ENCODE peak calls at places on chromosomes 5 and 9, in four cellular contexts. One of them, this sample, is unnamed. For H3K4me1 and H3K36me3, the result is how much of the 10 kb centered on the place peaks cover.

GRCh38 chr5:44372028-44372427 is 17.2 kb downstream of the FGF10 start:
- DNase-seq in mucosa of descending colon: no peak
- DNase-seq in adrenal gland: no peak
- DNase-seq in A673: no peak
- DNase-seq in this sample: no peak

GRCh38 chr5:68159251-68159951 is 56.2 kb upstream of the PIK3R1 start:
- DNase-seq in mucosa of descending colon: no peak
- DNase-seq in adrenal gland: no peak
- DNase-seq in A673: no peak
- DNase-seq in this sample: peak

GRCh38 chr9:130714586-130715110 is 21.1 kb downstream of the EXOSC2 start:
- DNase-seq in mucosa of descending colon: no peak
- DNase-seq in adrenal gland: no peak
- DNase-seq in A673: no peak
- DNase-seq in this sample: no peak

GRCh38 chr5:172383231-172383802 is 71.0 kb downstream of the SH3PXD2B start:
- DNase-seq in mucosa of descending colon: no peak
- DNase-seq in adrenal gland: no peak
- DNase-seq in A673: no peak
- DNase-seq in this sample: no peak

GRCh38 chr9:133127340-133127981 is 6.4 kb upstream of the RALGDS start:
- DNase-seq in mucosa of descending colon: peak
- DNase-seq in adrenal gland: no peak
- DNase-seq in A673: no peak
- DNase-seq in this sample: no peak

GRCh38 chr5:9056046-9056445 is 489.8 kb downstream of the SEMA5A start:
- DNase-seq in mucosa of descending colon: no peak
- DNase-seq in adrenal gland: no peak
- DNase-seq in A673: no peak
- DNase-seq in this sample: no peak

GRCh38 chr5:163190762-163191161 is 246.6 kb upstream of the CCNG1 start:
- DNase-seq in mucosa of descending colon: no peak
- DNase-seq in adrenal gland: no peak
- DNase-seq in A673: no peak
- DNase-seq in this sample: no peak

GRCh38 chr5:167513383-167513782 is 778.1 kb upstream of the WWC1 start:
- DNase-seq in mucosa of descending colon: no peak
- DNase-seq in adrenal gland: no peak
- DNase-seq in A673: no peak
- DNase-seq in this sample: no peak

GRCh38 chr5:172906436-172906835 is 52.8 kb upstream of the RPL26L1 start:
- DNase-seq in mucosa of descending colon: no peak
- DNase-seq in adrenal gland: no peak
- DNase-seq in A673: no peak
- DNase-seq in this sample: no peak

GRCh38 chr9:15697459-15697858 is 144.6 kb downstream of the CCDC171 start:
- DNase-seq in mucosa of descending colon: no peak
- DNase-seq in adrenal gland: peak
- DNase-seq in A673: peak
- DNase-seq in this sample: no peak

GRCh38 chr9:129161534-129161837 is 16.6 kb downstream of the IER5L start:
- DNase-seq in mucosa of descending colon: no peak
- DNase-seq in adrenal gland: no peak
- DNase-seq in A673: no peak
- DNase-seq in this sample: no peak

GRCh38 chr9:129163753-129164152 is 14.3 kb downstream of the IER5L start:
- DNase-seq in mucosa of descending colon: no peak
- DNase-seq in adrenal gland: no peak
- DNase-seq in A673: no peak
- DNase-seq in this sample: no peak

GRCh38 chr9:129160712-129161533 is 17.1 kb downstream of the IER5L start:
- DNase-seq in mucosa of descending colon: no peak
- DNase-seq in adrenal gland: no peak
- DNase-seq in A673: no peak
- DNase-seq in this sample: no peak

GRCh38 chr9:129162901-129163670 is 15.0 kb downstream of the IER5L start:
- DNase-seq in mucosa of descending colon: no peak
- DNase-seq in adrenal gland: no peak
- DNase-seq in A673: no peak
- DNase-seq in this sample: no peak

GRCh38 chr9:129162497-129162896 is 15.6 kb downstream of the IER5L start:
- DNase-seq in mucosa of descending colon: no peak
- DNase-seq in adrenal gland: no peak
- DNase-seq in A673: no peak
- DNase-seq in this sample: no peak
- H3K4me1 ChIP-seq in mucosa of descending colon: under half
- H3K4me1 ChIP-seq in adrenal gland: under half
- H3K4me1 ChIP-seq in A673: under half
- H3K4me1 ChIP-seq in this sample: under half

DNA sequence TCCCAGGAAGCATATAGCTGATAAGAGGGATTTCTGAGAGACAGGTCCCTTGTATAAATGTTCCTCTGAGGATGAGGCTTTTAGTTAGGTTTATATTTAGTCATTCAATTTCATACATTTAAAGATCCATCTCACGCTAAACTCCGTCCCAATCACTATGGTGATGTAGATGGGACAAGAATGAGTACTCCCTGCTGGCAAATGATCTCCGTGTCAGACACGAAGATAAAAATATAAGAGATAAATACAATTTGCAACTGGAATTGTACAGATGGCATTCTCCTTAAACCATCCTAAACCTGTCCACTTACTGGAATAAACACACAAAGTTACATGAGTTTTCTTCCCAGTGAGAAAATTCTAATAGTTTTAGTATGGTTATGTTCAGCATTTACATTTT is 233.0 kb downstream of the PRR16 start:
- DNase-seq in mucosa of descending colon: no peak
- DNase-seq in adrenal gland: no peak
- DNase-seq in A673: no peak
- DNase-seq in this sample: no peak
- H3K36me3 ChIP-seq in mucosa of descending colon: under half
- H3K36me3 ChIP-seq in adrenal gland: under half
- H3K36me3 ChIP-seq in A673: under half
- H3K36me3 ChIP-seq in this sample: under half

DNA sequence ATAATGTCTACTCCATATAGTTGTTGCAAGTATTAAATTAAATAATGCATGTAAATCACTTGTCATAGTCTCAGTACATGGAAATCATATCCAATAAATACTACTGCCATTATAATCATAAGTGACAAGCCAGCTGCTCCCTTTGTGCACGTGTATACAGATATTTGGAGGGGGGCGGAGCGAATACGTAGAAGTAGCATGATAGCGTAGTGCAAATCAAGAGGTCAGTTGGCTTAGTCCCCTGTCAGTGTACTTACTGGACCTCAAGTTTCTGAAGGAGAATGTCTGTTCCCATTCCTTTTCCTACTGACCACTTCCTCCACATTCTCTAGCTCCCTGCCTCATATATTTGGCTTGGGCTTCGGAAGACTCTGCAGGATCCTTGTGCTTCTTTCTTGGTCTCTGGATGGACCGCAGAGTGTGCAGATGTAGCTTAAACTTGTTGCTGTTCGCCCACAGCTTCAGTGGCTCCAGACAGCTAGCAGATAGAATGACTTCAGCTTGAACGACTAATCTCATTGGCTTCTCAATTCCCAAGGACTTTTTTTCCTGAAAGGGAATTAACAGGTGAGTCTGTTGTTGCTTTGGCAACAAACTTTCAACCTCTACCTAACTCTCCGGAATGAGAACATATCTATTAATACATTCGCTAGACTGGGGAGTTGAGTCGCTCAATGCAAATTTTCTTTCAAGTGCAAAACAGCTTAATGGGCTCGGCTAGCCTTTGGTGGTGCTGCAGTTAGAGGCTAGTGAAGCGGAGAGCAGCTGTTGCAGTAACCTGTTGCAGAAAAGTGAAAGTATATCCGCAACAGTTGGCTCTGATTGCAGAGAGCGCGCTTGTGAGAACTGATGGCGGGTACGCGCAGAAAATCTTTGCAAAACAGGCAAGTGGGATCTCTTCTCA is at the start of gene PCDHB1:
- DNase-seq in mucosa of descending colon: no peak
- DNase-seq in adrenal gland: no peak
- DNase-seq in A673: peak
- DNase-seq in this sample: no peak
- H3K4me3 ChIP-seq in mucosa of descending colon: no peak
- H3K4me3 ChIP-seq in adrenal gland: peak
- H3K4me3 ChIP-seq in A673: peak
- H3K4me3 ChIP-seq in this sample: peak

DNA sequence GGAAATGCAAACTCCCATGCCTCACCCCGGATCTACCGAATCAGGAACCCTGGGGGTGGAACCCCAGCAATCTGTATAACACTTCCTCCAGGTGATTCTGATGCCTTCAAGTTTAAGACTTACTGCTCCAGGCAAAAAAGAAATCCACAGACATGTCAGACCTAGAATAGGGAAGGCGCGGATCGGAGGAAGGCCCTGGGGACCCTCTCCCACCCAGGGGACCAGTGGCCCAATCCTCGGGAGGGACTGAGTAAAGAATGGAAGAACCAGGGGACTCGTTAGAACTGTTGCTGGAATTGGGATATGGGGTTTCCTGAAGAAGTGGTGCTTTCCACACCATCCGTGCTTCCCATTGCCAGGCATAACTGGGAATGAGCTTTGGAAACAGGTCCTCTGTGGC is 63.8 kb upstream of the SLC25A51 start:
- DNase-seq in mucosa of descending colon: peak
- DNase-seq in adrenal gland: no peak
- DNase-seq in A673: no peak
- DNase-seq in this sample: no peak
- H3K4me1 ChIP-seq in mucosa of descending colon: half or more
- H3K4me1 ChIP-seq in adrenal gland: under half
- H3K4me1 ChIP-seq in A673: under half
- H3K4me1 ChIP-seq in this sample: half or more